ENCODE peak calls at places on chromosomes 13 and 19, in eight cellular contexts. R is activated B cell treated with CpG ODN at 0.5 μM for 24 hours; U is AG10803; F is fibroblast of pulmonary artery; A is activated T-helper 1 cell treated with anti-CD3 and anti-CD28 coated beads, Interleukin-2, amount 50 U/mL, for 16 hours; I is fibroblast of the conjunctiva; E is HCT116; V is brain microvascular endothelial cell. S is an unnamed sample.

GRCh38 chr19:2424686-2425621 is 2.4 kb downstream of the TIMM13 start:
- DNase-seq in R (no peak), U (peak), F (peak), A (no peak), I (peak), E (no peak), V (peak), S (no peak)

GRCh38 chr19:14770944-14771839 is 7.2 kb downstream of the ADGRE2 start:
- DNase-seq in R (no peak), U (no peak), F (no peak), A (no peak), I (no peak), E (no peak), V (no peak), S (no peak)

GRCh38 chr13:53064721-53065120 is 36.1 kb downstream of the OLFM4 start:
- DNase-seq in R (no peak), U (no peak), F (no peak), A (no peak), I (no peak), E (no peak), V (no peak), S (no peak)

GRCh38 chr13:75432045-75432444 is 49.9 kb downstream of the TBC1D4 start:
- DNase-seq in R (no peak), U (peak), F (no peak), A (no peak), I (peak), E (no peak), V (no peak), S (no peak)

GRCh38 chr19:58516964-58517833 is 2.4 kb downstream of the ZBTB45 start:
- DNase-seq in R (no peak), U (no peak), F (no peak), A (no peak), I (no peak), E (no peak), V (no peak), S (no peak)

GRCh38 chr19:18292810-18293641 is 11.6 kb upstream of the JUND start:
- DNase-seq in R (peak), U (peak), F (peak), A (no peak), I (peak), E (peak), V (peak), S (no peak)

GRCh38 chr19:10760268-10760944 is 42.5 kb downstream of the DNM2 start:
- DNase-seq in R (peak), U (no peak), F (no peak), A (no peak), I (no peak), E (peak), V (no peak), S (peak)

GRCh38 chr19:29588095-29588494 is 18.0 kb upstream of the POP4 start:
- DNase-seq in R (no peak), U (no peak), F (no peak), A (no peak), I (no peak), E (no peak), V (no peak), S (no peak)